ENCODE peak calls at places on chromosomes 4 and X, in six cellular contexts. S is NCI-H1092; E is stimulated activated CD4-positive, alpha-beta T cell treated with anti-CD3 and anti-CD28 coated beads, Interleukin-4, amount 100 ng/mL, for 4 hours; L is NCI-H1694 treated with DMSO at 0.1 percent for 48 hours; Z is heart left ventricle; V is GM06990. O is an unnamed sample.

GRCh38 chr4:184247421-184247820 is 29.7 kb upstream of the ENPP6 start:
- DNase-seq in S (no peak), E (no peak), L (no peak), Z (no peak), V (no peak), O (no peak)

GRCh38 chr4:53489279-53489889 is 101.9 kb downstream of the LNX1 start:
- DNase-seq in S (no peak), E (no peak), L (no peak), Z (no peak), V (no peak), O (no peak)

GRCh38 chrX:110806145-110806544 is 10.5 kb upstream of the CHRDL1 start:
- DNase-seq in S (no peak), E (no peak), L (no peak), Z (no peak), V (no peak), O (no peak)

GRCh38 chr4:52019941-52020657 is at the start of gene LRRC66:
- DNase-seq in S (no peak), E (no peak), L (no peak), Z (peak; percentile 33), V (no peak), O (no peak)

GRCh38 chrX:43481601-43482000 is 174.5 kb upstream of the MAOA start:
- DNase-seq in S (no peak), E (no peak), L (no peak), Z (no peak), V (no peak), O (no peak)

GRCh38 chrX:40644175-40644574 is 3.2 kb downstream of the CXorf38 start:
- DNase-seq in S (no peak), E (no peak), L (no peak), Z (no peak), V (no peak), O (no peak)

GRCh38 chr4:102616661-102617060 is 115.5 kb downstream of the NFKB1 start:
- DNase-seq in S (no peak), E (no peak), L (no peak), Z (no peak), V (no peak), O (no peak)

GRCh38 chr4:57158221-57158620 is 48.0 kb upstream of the IGFBP7 start:
- DNase-seq in S (no peak), E (no peak), L (no peak), Z (no peak), V (no peak), O (no peak)

GRCh38 chr4:75549019-75549418 is 6.8 kb upstream of the ODAPH start:
- DNase-seq in S (no peak), E (no peak), L (no peak), Z (no peak), V (no peak), O (no peak)

GRCh38 chr4:186699881-186700397 is 23.7 kb downstream of the FAT1 start:
- DNase-seq in S (no peak), E (no peak), L (no peak), Z (no peak), V (no peak), O (no peak)

GRCh38 chrX:2325076-2325784 is 175.5 kb downstream of the DHRSX start:
- DNase-seq in S (no peak), E (peak; percentile 2), L (no peak), Z (peak; percentile 91), V (peak; percentile 65), O (no peak)

GRCh38 chr4:146382194-146382593 is 139.5 kb downstream of the SLC10A7 start:
- DNase-seq in S (no peak), E (no peak), L (no peak), Z (no peak), V (no peak), O (no peak)

GRCh38 chr4:19301527-19301926 is 950.2 kb upstream of the SLIT2 start:
- DNase-seq in S (no peak), E (no peak), L (no peak), Z (no peak), V (no peak), O (no peak)

GRCh38 chr4:6198278-6198677 is 2.1 kb downstream of the JAKMIP1 start:
- DNase-seq in S (no peak), E (peak; percentile 45), L (no peak), Z (no peak), V (no peak), O (no peak)

GRCh38 chr4:182789588-182789987 is 127.6 kb downstream of the DCTD start:
- DNase-seq in S (no peak), E (no peak), L (no peak), Z (no peak), V (no peak), O (no peak)

GRCh38 chr4:72489267-72489666 is 79.8 kb downstream of the ADAMTS3 start:
- DNase-seq in S (no peak), E (no peak), L (no peak), Z (no peak), V (no peak), O (no peak)

GRCh38 chr4:18934197-18934596 is 912.6 kb upstream of the LCORL start:
- DNase-seq in S (peak; percentile 3), E (no peak), L (no peak), Z (no peak), V (no peak), O (no peak)

GRCh38 chr4:176277162-176277904 is 8.3 kb upstream of the ASB5 start:
- DNase-seq in S (peak; percentile 57), E (no peak), L (peak; percentile 19), Z (peak; percentile 58), V (no peak), O (peak; percentile 17)

GRCh38 chr4:8641931-8642650 is 49.5 kb downstream of the CPZ start:
- DNase-seq in S (no peak), E (no peak), L (no peak), Z (no peak), V (no peak), O (no peak)

GRCh38 chrX:29581223-29581622 is 634.1 kb upstream of the MAGEB2 start:
- DNase-seq in S (no peak), E (no peak), L (no peak), Z (no peak), V (no peak), O (no peak)

GRCh38 chr4:187042251-187042650 is 318.6 kb upstream of the FAT1 start:
- DNase-seq in S (no peak), E (no peak), L (no peak), Z (no peak), V (no peak), O (no peak)

O was measured in D721Med.